ENCODE peak calls at places on chromosomes 13 and 19, in ten cellular contexts. V, A, T, D, X, C, E, G, R and S are unnamed samples. For H3K9me3, the result is how much of the 10 kb centered on the place peaks cover.

GRCh38 chr13:73722120-73722519 is 412.1 kb downstream of the KLF12 start:
- DNase-seq in T (no peak), G (no peak), E (peak), C (peak), A (no peak), D (peak), V (no peak), R (no peak), X (no peak), S (peak)

GRCh38 chr13:40580566-40581276 is 85.7 kb downstream of the FOXO1 start:
- DNase-seq in A (no peak), D (peak), T (no peak), C (no peak), V (no peak), X (no peak), E (no peak), R (no peak), G (no peak), S (no peak)

GRCh38 chr13:38372818-38373217 is 23.2 kb downstream of the UFM1 start:
- DNase-seq in E (no peak), A (no peak), D (no peak), C (no peak), T (no peak), X (no peak), R (no peak), V (no peak), G (no peak), S (no peak)

GRCh38 chr13:37539176-37539575 is 59.4 kb downstream of the POSTN start:
- DNase-seq in G (no peak), T (no peak), C (no peak), R (no peak), X (no peak), V (no peak), E (no peak), D (no peak), A (no peak), S (no peak)

GRCh38 chr13:107091386-107091785 is 523.4 kb upstream of the ARGLU1 start:
- DNase-seq in E (no peak), V (no peak), X (no peak), C (no peak), D (peak), T (no peak), G (no peak), R (no peak), A (no peak), S (no peak)

GRCh38 chr19:6890421-6890913 is 3.1 kb downstream of the ADGRE1 start:
- DNase-seq in D (no peak), G (no peak), E (no peak), T (peak), C (no peak), V (no peak), X (no peak), A (no peak), R (no peak), S (no peak)

GRCh38 chr13:109725297-109725696 is 61.1 kb downstream of the IRS2 start:
- DNase-seq in A (no peak), G (no peak), D (no peak), R (no peak), E (peak), V (no peak), X (no peak), T (no peak), C (no peak), S (no peak)

GRCh38 chr19:5191091-5191490 is 149.5 kb downstream of the PTPRS start:
- DNase-seq in G (no peak), A (no peak), C (peak), R (no peak), T (no peak), D (no peak), X (no peak), E (no peak), V (no peak), S (no peak)

GRCh38 chr19:33296473-33297060 is 5.8 kb downstream of the CEBPA start:
- DNase-seq in A (no peak), D (no peak), V (no peak), T (no peak), R (no peak), G (no peak), E (no peak), C (no peak), X (peak), S (no peak)

GRCh38 chr13:48038763-48039162 is 1.2 kb downstream of the NUDT15 start:
- DNase-seq in A (no peak), V (no peak), T (no peak), D (no peak), E (no peak), G (no peak), C (peak), R (no peak), X (no peak), S (no peak)

GRCh38 chr19:53094749-53095575 is 8.3 kb downstream of the ZNF160 start:
- DNase-seq in A (no peak), T (no peak), X (no peak), C (no peak), D (no peak), G (peak), R (no peak), V (no peak), E (no peak), S (no peak)

GRCh38 chr13:58744686-58745085 is 1113.1 kb downstream of the PCDH17 start:
- DNase-seq in D (no peak), A (no peak), R (no peak), V (no peak), G (no peak), T (no peak), E (no peak), X (no peak), C (no peak), S (no peak)

GRCh38 chr13:33691980-33692379 is 126.0 kb upstream of the RFC3 start:
- DNase-seq in T (no peak), G (peak), V (no peak), C (no peak), D (no peak), X (no peak), E (no peak), A (no peak), R (no peak), S (no peak)

GRCh38 chr13:66367356-66367755 is 862.8 kb downstream of the PCDH9 start:
- DNase-seq in V (no peak), T (no peak), C (no peak), A (no peak), E (no peak), R (no peak), G (no peak), D (no peak), X (no peak), S (peak)

GRCh38 chr19:28934626-28935025 is 278.3 kb downstream of the UQCRFS1 start:
- DNase-seq in X (no peak), D (peak), A (no peak), G (no peak), T (no peak), R (no peak), C (no peak), V (no peak), E (no peak), S (no peak)

GRCh38 chr19:9060559-9061340 is 26.1 kb upstream of the OR1M1 start:
- DNase-seq in C (no peak), R (no peak), G (no peak), T (no peak), X (no peak), V (no peak), D (no peak), E (no peak), A (no peak), S (no peak)

GRCh38 chr19:9054768-9055167 is 32.1 kb upstream of the OR1M1 start:
- DNase-seq in V (no peak), C (peak), R (peak), A (no peak), T (no peak), X (no peak), G (no peak), D (no peak), E (no peak), S (no peak)

GRCh38 chr19:9054207-9054606 is 32.7 kb upstream of the OR1M1 start:
- DNase-seq in G (no peak), V (no peak), X (no peak), A (no peak), R (no peak), E (no peak), C (no peak), D (no peak), T (no peak), S (no peak)

GRCh38 chr19:9061879-9062278 is 25.0 kb upstream of the OR1M1 start:
- DNase-seq in G (no peak), V (no peak), E (no peak), X (no peak), R (no peak), T (no peak), A (no peak), C (peak), D (no peak), S (no peak)

GRCh38 chr19:9057505-9058258 is 29.2 kb upstream of the OR1M1 start:
- DNase-seq in G (no peak), E (no peak), X (no peak), C (no peak), T (no peak), R (no peak), V (no peak), D (no peak), A (no peak), S (no peak)
- TF ChIP-seq CTCF in G (no peak), E (no peak), X (no peak), C (no peak), T (no peak), R (no peak), V (no peak), D (no peak), A (no peak), S (no peak)

GRCh38 chr19:31559494-31559893 is 210.3 kb upstream of the TSHZ3 start:
- DNase-seq in G (no peak), V (no peak), E (no peak), D (no peak), R (no peak), A (no peak), C (no peak), X (no peak), T (no peak), S (no peak)
- H3K9me3 ChIP-seq in G (under half), V (under half), E (under half), D (under half), R (under half), A (under half), C (under half), X (under half), T (under half), S (under half)

GRCh38 chr13:23810842-23811241 is 78.4 kb downstream of the MIPEP start:
- DNase-seq in V (no peak), D (no peak), E (no peak), A (no peak), G (no peak), T (no peak), C (no peak), X (no peak), R (no peak), S (no peak)
- TF ChIP-seq CTCF in V (no peak), D (no peak), E (no peak), A (no peak), G (no peak), T (no peak), C (peak), X (no peak), R (no peak), S (no peak)

DNA sequence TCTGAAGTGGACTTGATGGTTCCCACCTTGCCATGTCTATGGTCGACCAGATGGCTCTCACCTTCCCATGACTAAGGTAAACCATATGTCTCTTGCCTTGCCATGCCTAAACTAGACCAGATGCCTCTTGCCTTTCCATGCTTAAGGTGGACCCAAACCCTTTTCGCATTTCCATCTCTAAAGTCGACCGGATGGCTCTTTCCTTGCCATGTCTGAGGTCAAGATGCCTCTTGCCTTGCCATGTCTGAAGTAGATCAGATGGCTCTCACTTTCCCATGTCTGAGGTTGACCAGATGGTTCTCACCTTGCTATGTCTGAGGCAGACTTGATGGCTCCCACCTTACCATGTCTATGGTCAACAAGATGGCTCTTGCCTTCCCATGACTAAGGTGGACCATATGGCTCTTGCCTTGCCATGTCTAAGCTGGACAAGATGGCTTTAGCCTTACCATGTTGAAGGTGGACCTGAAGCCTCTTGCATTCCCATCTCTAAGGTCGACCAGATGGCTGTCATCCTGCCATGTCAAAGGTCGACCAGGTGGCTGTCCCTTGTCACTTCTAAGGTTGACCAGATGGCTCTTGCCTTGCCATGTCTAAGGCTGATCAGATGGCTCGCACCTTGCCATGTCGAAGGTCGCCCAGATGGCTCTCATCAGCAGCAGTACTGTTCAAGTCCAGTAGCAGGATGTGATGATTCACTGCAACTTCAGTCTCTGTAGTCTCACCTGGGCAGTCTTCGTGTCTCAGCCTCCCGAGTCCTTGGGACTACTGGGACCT is 1439.4 kb downstream of the UQCRFS1 start:
- DNase-seq in T (no peak), V (no peak), G (no peak), C (no peak), R (no peak), A (no peak), X (no peak), E (no peak), D (no peak), S (no peak)
- H3K9me3 ChIP-seq in T (under half), V (under half), G (under half), C (under half), R (half or more), A (under half), X (half or more), E (under half), D (under half), S (under half)